ENCODE peak calls at places on chromosomes 5 and 9, in five cellular contexts. C is IMR-90, A is mesenchymal stem cell, V is neuronal stem cell, T is H1. Y is an unnamed sample. For H3K27me3, the result is how much of the 10 kb centered on the place peaks cover.

GRCh38 chr9:94922098-94922607 is 195.7 kb downstream of the AOPEP start:
- DNase-seq in T (no peak), V (no peak), C (peak), A (peak), Y (no peak)

GRCh38 chr9:93126825-93127368 is 7.2 kb downstream of the NINJ1 start:
- DNase-seq in C (no peak), T (no peak), V (no peak), A (peak), Y (peak)

GRCh38 chr5:125815-126214 is 33.8 kb downstream of the PLEKHG4B start:
- DNase-seq in A (no peak), T (no peak), V (no peak), C (no peak), Y (peak)

GRCh38 chr5:31692561-31693221 is 53.8 kb downstream of the PDZD2 start:
- DNase-seq in V (no peak), A (no peak), C (no peak), T (no peak), Y (no peak)

GRCh38 chr5:93417500-93417899 is 163.5 kb downstream of the NR2F1-AS1 start:
- DNase-seq in C (no peak), V (no peak), T (no peak), A (no peak), Y (no peak)

GRCh38 chr9:79862921-79863890 is 291.4 kb downstream of the TLE4 start:
- DNase-seq in V (no peak), C (no peak), A (no peak), T (no peak), Y (no peak)

GRCh38 chr9:127569819-127570401 is 42.2 kb upstream of the STXBP1 start:
- DNase-seq in T (no peak), C (peak), V (no peak), A (peak), Y (no peak)

GRCh38 chr9:131799177-131799823 is 59.4 kb upstream of the RAPGEF1 start:
- DNase-seq in V (peak), A (peak), C (peak), T (no peak), Y (peak)

GRCh38 chr9:103721056-103721455 is 373.1 kb upstream of the SMC2 start:
- DNase-seq in V (no peak), A (no peak), C (no peak), T (no peak), Y (no peak)

GRCh38 chr9:114126247-114127060 is 27.4 kb upstream of the KIF12 start:
- DNase-seq in C (no peak), V (no peak), A (no peak), T (no peak), Y (no peak)

GRCh38 chr5:31021181-31021624 is 172.3 kb upstream of the CDH6 start:
- DNase-seq in A (no peak), V (no peak), C (peak), T (no peak), Y (no peak)

GRCh38 chr9:109856785-109857184 is 76.8 kb downstream of the PALM2AKAP2 start:
- DNase-seq in A (no peak), C (peak), V (no peak), T (no peak), Y (peak)

GRCh38 chr9:98385751-98386150 is 130.3 kb upstream of the TBC1D2 start:
- DNase-seq in T (no peak), A (no peak), C (no peak), V (no peak), Y (no peak)

GRCh38 chr5:69209607-69210006 is 20.2 kb downstream of the CENPH start:
- DNase-seq in C (peak), A (no peak), T (no peak), V (no peak), Y (no peak)

GRCh38 chr5:39570418-39571027 is 145.7 kb upstream of the DAB2 start:
- DNase-seq in T (no peak), A (peak), C (peak), V (peak), Y (peak)

GRCh38 chr9:129351058-129351641 is 173.1 kb upstream of the IER5L start:
- DNase-seq in A (no peak), C (no peak), T (no peak), V (peak), Y (peak)
- H3K4me3 ChIP-seq in A (no peak), C (no peak), T (no peak), V (peak), Y (no peak)

GRCh38 chr9:69307446-69308216 is 17.4 kb upstream of the ENTREP1 start:
- DNase-seq in C (peak), V (peak), A (peak), T (peak), Y (peak)
- H3K27me3 ChIP-seq in C (under half), V (under half), A (under half), T (under half), Y (under half)

GRCh38 chr5:115369430-115370144 is 73.1 kb upstream of the CCDC112 start:
- DNase-seq in C (no peak), T (no peak), V (no peak), A (no peak), Y (peak)
- H2BK15ac ChIP-seq in C (no peak), T (peak), V (no peak), A (no peak), Y (no peak)

GRCh38 chr5:124261133-124261532 is 485.3 kb downstream of the ZNF608 start:
- DNase-seq in A (no peak), T (no peak), C (no peak), V (no peak), Y (no peak)

GRCh38 chr5:124262443-124262842 is 484.0 kb downstream of the ZNF608 start:
- DNase-seq in C (no peak), A (no peak), T (peak), V (no peak), Y (no peak)

GRCh38 chr5:124264499-124264898 is 481.9 kb downstream of the ZNF608 start:
- DNase-seq in T (no peak), A (no peak), C (peak), V (no peak), Y (no peak)

GRCh38 chr5:124263172-124263571 is 483.3 kb downstream of the ZNF608 start:
- DNase-seq in T (no peak), C (no peak), V (no peak), A (no peak), Y (no peak)

GRCh38 chr5:124263680-124264491 is 482.6 kb downstream of the ZNF608 start:
- DNase-seq in T (peak), C (no peak), A (peak), V (peak), Y (peak)
- H3K4me3 ChIP-seq in T (peak), C (no peak), A (no peak), V (no peak), Y (no peak)

GRCh38 chr9:847505-847904 is 6.0 kb downstream of the DMRT1 start:
- DNase-seq in C (no peak), V (no peak), A (no peak), T (no peak), Y (no peak)

GRCh38 chr9:842918-843468 is 1.5 kb downstream of the DMRT1 start:
- DNase-seq in A (no peak), V (peak), C (no peak), T (no peak), Y (peak)

GRCh38 chr9:849431-849830 is 7.9 kb downstream of the DMRT1 start:
- DNase-seq in T (no peak), A (no peak), V (no peak), C (no peak), Y (peak)

GRCh38 chr9:841371-842209 is at the start of gene DMRT1:
- DNase-seq in A (no peak), C (no peak), V (peak), T (no peak), Y (peak)

DNA sequence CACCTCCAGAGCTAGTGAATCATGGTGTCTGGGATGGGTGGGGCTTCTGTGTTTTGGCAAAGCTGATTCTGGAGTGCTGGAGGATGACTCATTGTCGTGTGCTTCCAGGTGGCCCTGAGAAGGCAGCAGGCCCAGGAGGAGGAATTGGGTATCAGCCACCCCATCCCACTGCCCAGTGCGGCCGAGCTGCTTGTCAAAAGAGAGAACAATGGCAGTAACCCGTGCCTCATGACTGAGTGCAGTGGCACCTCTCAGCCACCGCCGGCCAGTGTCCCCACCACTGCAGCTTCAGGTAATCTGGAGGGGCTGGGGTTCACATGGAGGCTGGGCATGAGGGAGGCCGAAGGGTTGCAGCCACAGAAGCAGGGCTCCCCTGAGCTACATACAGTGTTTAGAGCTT is 5.4 kb downstream of the DMRT1 start:
- DNase-seq in T (no peak), V (no peak), C (no peak), A (no peak), Y (peak)
- H3K27me3 ChIP-seq in T (half or more), V (half or more), C (under half), A (under half), Y (under half)

DNA sequence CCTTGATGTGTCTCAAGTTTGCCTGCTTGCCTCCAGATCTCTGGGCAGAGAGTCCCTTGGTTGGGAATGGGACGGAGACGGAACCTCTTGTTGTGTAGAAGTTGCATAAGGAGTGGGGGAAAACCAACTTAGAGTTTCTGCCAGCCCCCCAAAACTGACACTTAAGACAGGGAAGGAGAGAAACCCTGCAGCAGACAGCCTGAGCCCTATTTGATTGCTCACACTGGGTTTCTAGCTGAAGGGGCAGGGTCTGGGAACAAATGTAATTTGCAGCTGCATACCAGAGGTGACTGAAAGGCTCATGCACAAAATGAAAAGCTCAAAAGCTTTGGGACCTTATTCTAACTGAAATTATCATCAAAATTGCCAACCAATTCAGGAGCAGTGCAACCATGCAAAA is 254.5 kb downstream of the RASEF start:
- DNase-seq in C (no peak), V (no peak), A (no peak), T (no peak), Y (peak)
- H2BK15ac ChIP-seq in C (no peak), V (no peak), A (peak), T (no peak), Y (no peak)

GRCh38 chr5:33957789-33958575 is 21.8 kb downstream of the RXFP3 start:
- DNase-seq in A (no peak), V (no peak), C (no peak), T (no peak), Y (no peak)
- H3K4me3 ChIP-seq in A (no peak), V (no peak), C (no peak), T (no peak), Y (no peak)